ENCODE peak calls at places on chromosomes 1 and 21, in six cellular contexts. J, S, Z, T, E and V are unnamed samples. For H3K4me1, the result is how much of the 10 kb centered on the place peaks cover.

GRCh38 chr1:36448530-36449051 is 1.7 kb downstream of the OSCP1 start:
- DNase-seq in E (no peak), Z (no peak), J (no peak), S (no peak), T (no peak), V (no peak)

GRCh38 chr1:63575340-63575826 is 17.8 kb upstream of the PGM1 start:
- DNase-seq in E (peak), T (no peak), Z (no peak), J (no peak), S (no peak), V (no peak)

GRCh38 chr1:6273380-6273891 is 12.5 kb upstream of the GPR153 start:
- DNase-seq in Z (no peak), S (peak), T (no peak), E (peak), J (no peak), V (no peak)

GRCh38 chr21:41901099-41901498 is 22.0 kb upstream of the PRDM15 start:
- DNase-seq in Z (peak), T (no peak), S (no peak), J (no peak), E (no peak), V (no peak)

GRCh38 chr1:211637066-211637465 is 38.4 kb downstream of the NEK2 start:
- DNase-seq in J (no peak), Z (peak), S (peak), T (no peak), E (no peak), V (no peak)

GRCh38 chr1:77056525-77056924 is 162.7 kb downstream of the PIGK start:
- DNase-seq in E (no peak), Z (no peak), S (no peak), T (no peak), J (no peak), V (no peak)

GRCh38 chr1:203559523-203559922 is 65.6 kb downstream of the OPTC start:
- DNase-seq in S (no peak), E (peak), T (peak), J (no peak), Z (no peak), V (no peak)

GRCh38 chr21:31316488-31317169 is 27.4 kb downstream of the TIAM1 start:
- DNase-seq in E (peak), J (no peak), S (no peak), Z (no peak), T (no peak), V (no peak)

GRCh38 chr1:114328505-114328904 is 174.8 kb upstream of the SYT6 start:
- DNase-seq in T (no peak), S (no peak), Z (no peak), J (no peak), E (no peak), V (no peak)

GRCh38 chr1:20486457-20487235 is 636 bp upstream of the CAMK2N1 start:
- DNase-seq in Z (peak), E (peak), S (peak), J (peak), T (peak), V (peak)

GRCh38 chr1:85559890-85560289 is 20.7 kb upstream of the CCN1 start:
- DNase-seq in E (no peak), Z (no peak), T (no peak), S (no peak), J (no peak), V (no peak)

GRCh38 chr1:27970401-27970800 is 10.6 kb downstream of the XKR8 start:
- DNase-seq in J (no peak), E (peak), T (peak), S (no peak), Z (peak), V (no peak)

GRCh38 chr21:15638856-15639549 is 90.8 kb upstream of the USP25 start:
- DNase-seq in S (no peak), E (no peak), T (no peak), Z (no peak), J (no peak), V (no peak)

GRCh38 chr1:4021153-4021894 is 121.3 kb upstream of the C1orf174 start:
- DNase-seq in J (no peak), Z (no peak), E (no peak), S (no peak), T (no peak), V (no peak)

GRCh38 chr1:60341274-60341673 is 267.7 kb upstream of the C1orf87 start:
- DNase-seq in E (no peak), Z (no peak), S (no peak), J (no peak), T (no peak), V (no peak)

GRCh38 chr1:42825058-42825851 is 8.1 kb upstream of the SVBP start:
- DNase-seq in E (no peak), S (no peak), Z (no peak), T (no peak), J (no peak), V (no peak)

GRCh38 chr1:169588785-169589485 is 2.7 kb upstream of the F5 start:
- DNase-seq in S (no peak), J (no peak), Z (no peak), E (no peak), T (no peak), V (no peak)

GRCh38 chr1:180027949-180028445 is 73.4 kb downstream of the CEP350 start:
- DNase-seq in J (no peak), Z (no peak), S (no peak), E (peak), T (no peak), V (no peak)

GRCh38 chr1:226827458-226827857 is 43.0 kb upstream of the PSEN2 start:
- DNase-seq in J (no peak), Z (peak), E (no peak), S (peak), T (peak), V (no peak)

GRCh38 chr1:211643324-211644212 is 31.9 kb downstream of the NEK2 start:
- DNase-seq in Z (no peak), J (no peak), T (peak), S (peak), E (no peak), V (no peak)

GRCh38 chr1:30929135-30929889 is 20.8 kb upstream of the SDC3 start:
- DNase-seq in S (peak), Z (no peak), E (peak), T (no peak), J (peak), V (no peak)

GRCh38 chr1:16029288-16029687 is 7.5 kb downstream of the CLCNKA start:
- DNase-seq in S (no peak), E (no peak), Z (no peak), J (no peak), T (no peak), V (no peak)

GRCh38 chr1:96059736-96060135 is 661.8 kb upstream of the PTBP2 start:
- DNase-seq in S (no peak), T (no peak), Z (no peak), E (no peak), J (no peak), V (no peak)

GRCh38 chr1:109263234-109263596 is 13.9 kb downstream of the CELSR2 start:
- DNase-seq in J (no peak), Z (no peak), E (no peak), S (no peak), T (no peak), V (no peak)

GRCh38 chr1:1793481-1794244 is 15.4 kb upstream of the NADK start:
- DNase-seq in T (no peak), J (no peak), E (no peak), Z (no peak), S (no peak), V (no peak)

GRCh38 chr1:1799716-1800115 is 21.4 kb upstream of the NADK start:
- DNase-seq in Z (no peak), E (no peak), S (no peak), T (no peak), J (no peak), V (no peak)

GRCh38 chr1:1794999-1795398 is 16.7 kb upstream of the NADK start:
- DNase-seq in Z (no peak), J (no peak), E (no peak), S (no peak), T (no peak), V (no peak)

GRCh38 chr1:1797731-1798341 is 19.6 kb upstream of the NADK start:
- DNase-seq in Z (no peak), E (no peak), T (no peak), S (no peak), J (no peak), V (no peak)

GRCh38 chr1:1796466-1796865 is 18.2 kb upstream of the NADK start:
- DNase-seq in J (no peak), S (no peak), E (no peak), Z (no peak), T (no peak), V (peak)
- TF ChIP-seq CTCF in J (no peak), S (no peak), E (peak), Z (no peak), T (no peak), V (peak)

DNA sequence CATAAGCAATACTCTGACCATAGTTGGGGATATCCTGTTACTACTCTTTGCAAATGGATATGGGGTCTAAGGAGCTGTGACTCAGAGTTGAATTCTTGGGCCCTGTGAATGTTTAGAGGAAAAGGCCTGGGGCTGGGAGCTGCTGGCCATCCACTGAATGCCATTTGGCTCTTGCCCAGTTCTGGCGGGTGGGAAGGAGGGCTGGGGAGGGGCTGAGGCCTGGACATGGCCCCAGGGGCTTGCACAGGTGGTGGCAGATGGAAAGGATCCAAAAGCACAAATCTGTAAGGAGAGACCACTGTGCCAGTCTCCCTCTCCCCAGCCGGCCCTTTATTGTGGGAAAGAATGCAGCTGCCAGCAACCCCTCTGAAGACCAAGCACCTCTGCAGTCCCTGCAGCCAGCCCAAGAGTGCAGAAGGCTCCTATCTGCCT is 12.2 kb downstream of the PLXNA2 start:
- DNase-seq in T (no peak), S (no peak), J (no peak), E (peak), Z (no peak), V (no peak)
- H3K4me1 ChIP-seq in T (half or more), S (half or more), J (under half), E (under half), Z (half or more), V (under half)

GRCh38 chr1:83704350-83704749 is 294.6 kb downstream of the TTLL7 start:
- DNase-seq in S (no peak), E (no peak), T (no peak), J (no peak), Z (no peak), V (no peak)
- TF ChIP-seq CTCF in S (no peak), E (no peak), T (no peak), J (no peak), Z (no peak), V (no peak)

GRCh38 chr1:201769966-201770365 is 59.0 kb upstream of the IPO9 start:
- DNase-seq in Z (no peak), T (peak), E (peak), S (no peak), J (no peak), V (no peak)

GRCh38 chr1:201773764-201774163 is 55.2 kb upstream of the IPO9 start:
- DNase-seq in J (no peak), E (no peak), S (no peak), T (no peak), Z (no peak), V (no peak)

GRCh38 chr1:201769072-201769471 is 59.9 kb upstream of the IPO9 start:
- DNase-seq in Z (no peak), S (no peak), J (no peak), E (no peak), T (no peak), V (no peak)

GRCh38 chr1:201772178-201772577 is 56.8 kb upstream of the IPO9 start:
- DNase-seq in S (no peak), T (no peak), E (no peak), Z (no peak), J (no peak), V (no peak)

GRCh38 chr1:201771466-201771865 is 57.5 kb upstream of the IPO9 start:
- DNase-seq in S (no peak), Z (no peak), E (no peak), T (no peak), J (no peak), V (no peak)
- H3K4me1 ChIP-seq in S (under half), Z (under half), E (under half), T (under half), J (under half), V (under half)

GRCh38 chr1:213931804-213932203 is 56.0 kb upstream of the PROX1 start:
- DNase-seq in T (no peak), E (no peak), J (no peak), Z (no peak), S (no peak), V (no peak)
- TF ChIP-seq CTCF in T (no peak), E (no peak), J (no peak), Z (no peak), S (no peak), V (no peak)

DNA sequence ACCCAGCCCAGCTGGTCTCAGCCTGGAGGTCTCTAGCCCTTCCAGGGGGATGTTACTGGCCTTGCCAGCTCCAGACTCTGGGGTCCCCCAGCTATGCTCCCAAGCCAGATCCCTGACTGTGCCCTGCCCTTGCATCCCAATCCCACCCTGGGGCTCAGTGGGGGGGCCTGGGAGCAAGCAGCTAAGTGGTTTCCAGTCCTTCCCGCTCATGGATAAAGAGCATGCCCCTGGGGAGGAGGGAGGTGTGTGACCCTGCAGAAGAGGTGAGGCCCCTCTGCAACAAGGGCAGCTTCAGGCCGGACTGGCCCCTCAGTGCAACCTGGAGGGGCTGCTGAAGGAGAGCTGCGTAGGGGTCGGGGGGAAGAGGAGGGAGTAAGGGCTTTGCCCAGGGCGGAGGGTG is 2.8 kb downstream of the OBSCN start:
- DNase-seq in Z (no peak), J (no peak), E (no peak), S (no peak), T (no peak), V (no peak)
- H3K4me1 ChIP-seq in Z (under half), J (under half), E (under half), S (under half), T (under half), V (under half)

DNA sequence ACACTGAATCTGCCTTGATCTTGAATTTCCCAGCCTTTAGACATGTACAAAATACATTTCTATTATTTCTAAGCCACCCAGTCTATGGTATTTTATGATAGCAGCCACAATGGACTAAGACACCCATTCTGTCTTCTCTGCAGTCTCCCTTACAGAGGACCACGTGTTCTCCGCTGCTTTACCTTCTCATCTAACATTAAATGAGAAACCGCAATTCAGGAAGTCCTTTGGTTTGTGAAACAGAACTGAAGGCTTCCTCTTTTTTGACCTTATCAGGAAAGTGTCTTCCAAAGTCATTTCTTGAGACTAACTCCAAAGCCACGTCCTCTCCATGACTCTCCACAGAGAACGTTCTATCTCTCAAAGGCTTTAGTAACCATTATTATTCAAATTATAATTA is 560.1 kb downstream of the OMA1 start:
- DNase-seq in S (no peak), J (no peak), T (no peak), Z (no peak), E (no peak), V (no peak)
- TF ChIP-seq CTCF in S (no peak), J (no peak), T (no peak), Z (no peak), E (no peak), V (no peak)

DNA sequence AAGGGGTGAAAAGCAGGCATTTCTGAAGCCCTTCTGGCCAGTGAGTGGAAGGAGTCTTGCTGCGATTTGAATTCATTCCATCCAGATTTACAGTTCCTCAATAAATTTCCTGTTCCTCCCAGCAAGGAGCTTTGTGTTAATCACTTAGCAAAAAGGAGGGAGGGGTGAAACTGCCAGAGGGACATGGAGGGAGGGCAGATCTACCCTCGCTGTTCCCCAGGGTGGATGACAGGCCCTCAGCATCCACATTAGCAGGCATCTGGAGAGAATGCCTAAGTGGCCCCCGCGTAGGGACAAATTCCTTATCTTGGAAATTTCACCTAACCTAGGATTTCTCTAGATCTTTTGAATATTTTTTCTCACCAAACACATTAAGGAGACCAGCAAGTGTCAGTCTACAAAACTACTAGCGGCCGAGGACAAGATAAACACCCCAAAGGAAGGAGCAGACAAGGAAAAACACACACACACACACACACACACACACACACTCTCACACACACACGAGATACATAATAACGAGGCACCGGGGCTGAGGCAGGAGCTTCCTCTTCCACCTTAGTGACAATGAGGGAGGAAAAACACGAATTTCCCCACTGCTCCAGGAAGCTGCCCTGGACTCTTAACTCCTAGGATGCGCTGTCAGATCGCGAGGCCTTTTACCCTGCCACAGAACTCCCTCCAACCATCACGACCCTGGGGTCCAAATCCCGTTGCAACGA is 983 bp downstream of the ETV3 start:
- DNase-seq in T (no peak), S (no peak), J (peak), E (peak), Z (no peak), V (no peak)
- H3K4me1 ChIP-seq in T (under half), S (under half), J (under half), E (under half), Z (under half), V (half or more)

GRCh38 chr1:228291906-228292608 is 84.2 kb downstream of the OBSCN start:
- DNase-seq in Z (no peak), S (no peak), E (no peak), J (no peak), T (no peak), V (no peak)
- TF ChIP-seq CTCF in Z (no peak), S (no peak), E (no peak), J (no peak), T (no peak), V (no peak)